ENCODE peak calls at places on chromosome 6, in ten cellular contexts. One of them, this sample, is unnamed.

GRCh38 chr6:41561386-41561785 is 15.2 kb downstream of the FOXP4 start:
- DNase-seq in heart left ventricle: no peak
- DNase-seq in endothelial cell of umbilical vein: no peak
- DNase-seq in ovary: no peak
- DNase-seq in body of pancreas: peak
- DNase-seq in spleen: no peak
- DNase-seq in IMR-90: no peak
- DNase-seq in breast epithelium: no peak
- DNase-seq in A549: no peak
- DNase-seq in transverse colon: no peak
- DNase-seq in this sample: no peak

GRCh38 chr6:4593891-4594445 is 182.2 kb upstream of the CDYL start:
- DNase-seq in heart left ventricle: no peak
- DNase-seq in endothelial cell of umbilical vein: no peak
- DNase-seq in ovary: no peak
- DNase-seq in body of pancreas: no peak
- DNase-seq in spleen: no peak
- DNase-seq in IMR-90: no peak
- DNase-seq in breast epithelium: no peak
- DNase-seq in A549: no peak
- DNase-seq in transverse colon: no peak
- DNase-seq in this sample: no peak

GRCh38 chr6:72622094-72622540 is 253 bp downstream of the KCNQ5 start:
- DNase-seq in heart left ventricle: no peak
- DNase-seq in endothelial cell of umbilical vein: no peak
- DNase-seq in ovary: no peak
- DNase-seq in body of pancreas: peak
- DNase-seq in spleen: peak
- DNase-seq in IMR-90: peak
- DNase-seq in breast epithelium: no peak
- DNase-seq in A549: peak
- DNase-seq in transverse colon: peak
- DNase-seq in this sample: no peak

GRCh38 chr6:21914121-21914973 is 320.8 kb downstream of the SOX4 start:
- DNase-seq in heart left ventricle: peak
- DNase-seq in endothelial cell of umbilical vein: peak
- DNase-seq in ovary: peak
- DNase-seq in body of pancreas: peak
- DNase-seq in spleen: no peak
- DNase-seq in IMR-90: peak
- DNase-seq in breast epithelium: peak
- DNase-seq in A549: no peak
- DNase-seq in transverse colon: peak
- DNase-seq in this sample: peak

GRCh38 chr6:42021847-42022754 is 28.2 kb upstream of the TAF8 start:
- DNase-seq in heart left ventricle: no peak
- DNase-seq in endothelial cell of umbilical vein: no peak
- DNase-seq in ovary: no peak
- DNase-seq in body of pancreas: no peak
- DNase-seq in spleen: peak
- DNase-seq in IMR-90: no peak
- DNase-seq in breast epithelium: no peak
- DNase-seq in A549: no peak
- DNase-seq in transverse colon: no peak
- DNase-seq in this sample: no peak

GRCh38 chr6:135231469-135231844 is 50.3 kb downstream of the MYB start:
- DNase-seq in heart left ventricle: no peak
- DNase-seq in endothelial cell of umbilical vein: no peak
- DNase-seq in ovary: no peak
- DNase-seq in body of pancreas: no peak
- DNase-seq in spleen: no peak
- DNase-seq in IMR-90: no peak
- DNase-seq in breast epithelium: no peak
- DNase-seq in A549: no peak
- DNase-seq in transverse colon: no peak
- DNase-seq in this sample: no peak

GRCh38 chr6:43311681-43312080 is 3.1 kb upstream of the CRIP3 start:
- DNase-seq in heart left ventricle: no peak
- DNase-seq in endothelial cell of umbilical vein: no peak
- DNase-seq in ovary: no peak
- DNase-seq in body of pancreas: no peak
- DNase-seq in spleen: no peak
- DNase-seq in IMR-90: no peak
- DNase-seq in breast epithelium: no peak
- DNase-seq in A549: no peak
- DNase-seq in transverse colon: no peak
- DNase-seq in this sample: no peak

GRCh38 chr6:1605822-1606532 is 3.7 kb upstream of the FOXC1 start:
- DNase-seq in heart left ventricle: no peak
- DNase-seq in endothelial cell of umbilical vein: no peak
- DNase-seq in ovary: no peak
- DNase-seq in body of pancreas: peak
- DNase-seq in spleen: no peak
- DNase-seq in IMR-90: no peak
- DNase-seq in breast epithelium: no peak
- DNase-seq in A549: no peak
- DNase-seq in transverse colon: no peak
- DNase-seq in this sample: no peak

DNA sequence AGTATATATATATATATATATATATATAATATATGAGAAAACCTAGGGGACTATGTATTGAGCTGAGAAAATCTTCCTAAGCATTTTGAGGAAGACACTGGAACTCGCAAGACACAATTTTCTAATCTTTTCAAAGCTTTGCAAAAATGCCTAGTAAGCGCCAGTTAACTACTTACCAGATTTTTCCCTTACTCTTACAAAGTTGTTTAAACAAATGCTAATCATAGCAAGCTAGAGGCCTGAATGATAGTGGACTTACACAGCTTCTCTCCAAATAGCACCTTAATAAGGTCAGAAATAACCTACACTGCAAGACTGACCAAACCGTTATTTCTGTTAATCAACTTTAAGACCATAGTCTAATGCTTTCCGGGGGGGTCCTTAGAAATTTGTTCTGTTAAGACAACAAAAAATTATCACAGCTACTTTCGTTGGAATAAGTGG is 56.1 kb upstream of the HFE start:
- DNase-seq in heart left ventricle: no peak
- DNase-seq in endothelial cell of umbilical vein: peak
- DNase-seq in ovary: no peak
- DNase-seq in body of pancreas: no peak
- DNase-seq in spleen: no peak
- DNase-seq in IMR-90: no peak
- DNase-seq in breast epithelium: no peak
- DNase-seq in A549: no peak
- DNase-seq in transverse colon: no peak
- DNase-seq in this sample: no peak
- TF ChIP-seq POLR2A in heart left ventricle: no peak
- TF ChIP-seq POLR2A in endothelial cell of umbilical vein: no peak
- TF ChIP-seq POLR2A in ovary: no peak
- TF ChIP-seq POLR2A in body of pancreas: no peak
- TF ChIP-seq POLR2A in spleen: no peak
- TF ChIP-seq POLR2A in IMR-90: no peak
- TF ChIP-seq POLR2A in breast epithelium: no peak
- TF ChIP-seq POLR2A in A549: no peak
- TF ChIP-seq POLR2A in transverse colon: no peak
- TF ChIP-seq POLR2A in this sample: no peak

GRCh38 chr6:109059591-109060021 is 35.0 kb downstream of the SESN1 start:
- DNase-seq in heart left ventricle: no peak
- DNase-seq in endothelial cell of umbilical vein: peak
- DNase-seq in ovary: no peak
- DNase-seq in body of pancreas: no peak
- DNase-seq in spleen: no peak
- DNase-seq in IMR-90: peak
- DNase-seq in breast epithelium: no peak
- DNase-seq in A549: no peak
- DNase-seq in transverse colon: no peak
- DNase-seq in this sample: peak
- TF ChIP-seq CTCF in heart left ventricle: peak
- TF ChIP-seq CTCF in endothelial cell of umbilical vein: peak
- TF ChIP-seq CTCF in ovary: no peak
- TF ChIP-seq CTCF in body of pancreas: no peak
- TF ChIP-seq CTCF in spleen: peak
- TF ChIP-seq CTCF in IMR-90: no peak
- TF ChIP-seq CTCF in breast epithelium: peak
- TF ChIP-seq CTCF in A549: peak
- TF ChIP-seq CTCF in transverse colon: peak
- TF ChIP-seq CTCF in this sample: peak

GRCh38 chr6:13711726-13712484 is at the start of gene RANBP9:
- DNase-seq in heart left ventricle: peak
- DNase-seq in endothelial cell of umbilical vein: peak
- DNase-seq in ovary: peak
- DNase-seq in body of pancreas: peak
- DNase-seq in spleen: peak
- DNase-seq in IMR-90: peak
- DNase-seq in breast epithelium: peak
- DNase-seq in A549: peak
- DNase-seq in transverse colon: peak
- DNase-seq in this sample: peak
- TF ChIP-seq POLR2A in heart left ventricle: no peak
- TF ChIP-seq POLR2A in endothelial cell of umbilical vein: peak
- TF ChIP-seq POLR2A in ovary: peak
- TF ChIP-seq POLR2A in body of pancreas: peak
- TF ChIP-seq POLR2A in spleen: peak
- TF ChIP-seq POLR2A in IMR-90: peak
- TF ChIP-seq POLR2A in breast epithelium: peak
- TF ChIP-seq POLR2A in A549: peak
- TF ChIP-seq POLR2A in transverse colon: peak
- TF ChIP-seq POLR2A in this sample: peak

GRCh38 chr6:76697585-76697984 is 625.1 kb upstream of the IMPG1 start:
- DNase-seq in heart left ventricle: no peak
- DNase-seq in endothelial cell of umbilical vein: peak
- DNase-seq in ovary: no peak
- DNase-seq in body of pancreas: no peak
- DNase-seq in spleen: no peak
- DNase-seq in IMR-90: peak
- DNase-seq in breast epithelium: no peak
- DNase-seq in A549: no peak
- DNase-seq in transverse colon: no peak
- DNase-seq in this sample: no peak
- TF ChIP-seq CTCF in heart left ventricle: no peak
- TF ChIP-seq CTCF in endothelial cell of umbilical vein: peak
- TF ChIP-seq CTCF in ovary: no peak
- TF ChIP-seq CTCF in body of pancreas: no peak
- TF ChIP-seq CTCF in spleen: no peak
- TF ChIP-seq CTCF in IMR-90: peak
- TF ChIP-seq CTCF in breast epithelium: no peak
- TF ChIP-seq CTCF in A549: no peak
- TF ChIP-seq CTCF in transverse colon: no peak
- TF ChIP-seq CTCF in this sample: peak

DNA sequence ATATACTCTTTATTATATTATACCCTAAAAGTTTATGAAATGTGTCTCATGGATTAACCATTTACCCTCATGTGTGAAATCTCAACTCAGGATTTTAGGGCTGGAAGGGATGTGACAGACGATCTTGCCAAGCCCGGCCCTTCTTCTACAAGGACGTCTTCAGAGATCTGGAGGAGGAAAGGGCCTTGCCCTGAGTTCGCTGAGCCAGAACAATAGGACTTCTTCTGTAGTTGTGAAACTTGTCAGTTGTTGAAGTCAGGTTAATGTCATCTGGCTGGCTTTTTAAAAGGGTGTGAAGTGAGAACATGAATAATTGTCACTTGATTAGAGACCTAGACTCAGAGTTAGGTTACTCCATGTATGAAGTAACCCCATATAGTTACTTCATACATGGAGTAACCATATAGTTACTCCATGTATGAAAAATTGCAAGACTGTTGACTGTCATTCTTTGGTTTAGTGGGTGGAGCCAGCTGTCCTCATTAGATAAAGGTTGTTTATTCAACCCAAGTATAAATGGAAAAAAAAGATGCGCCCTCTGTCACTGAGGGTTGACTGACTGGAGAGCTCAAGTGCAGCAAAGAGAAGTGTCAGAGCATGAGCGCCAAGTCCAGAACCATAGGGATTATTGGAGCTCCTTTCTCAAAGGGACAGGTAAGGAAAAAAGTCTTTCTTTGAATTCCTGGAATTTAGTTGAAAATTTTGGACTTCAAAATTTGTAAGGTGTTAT is at the start of gene ARG1:
- DNase-seq in heart left ventricle: no peak
- DNase-seq in endothelial cell of umbilical vein: no peak
- DNase-seq in ovary: no peak
- DNase-seq in body of pancreas: no peak
- DNase-seq in spleen: no peak
- DNase-seq in IMR-90: no peak
- DNase-seq in breast epithelium: no peak
- DNase-seq in A549: no peak
- DNase-seq in transverse colon: no peak
- DNase-seq in this sample: no peak
- TF ChIP-seq POLR2A in heart left ventricle: no peak
- TF ChIP-seq POLR2A in endothelial cell of umbilical vein: no peak
- TF ChIP-seq POLR2A in ovary: no peak
- TF ChIP-seq POLR2A in body of pancreas: no peak
- TF ChIP-seq POLR2A in spleen: no peak
- TF ChIP-seq POLR2A in IMR-90: no peak
- TF ChIP-seq POLR2A in breast epithelium: no peak
- TF ChIP-seq POLR2A in A549: no peak
- TF ChIP-seq POLR2A in transverse colon: no peak
- TF ChIP-seq POLR2A in this sample: no peak

DNA sequence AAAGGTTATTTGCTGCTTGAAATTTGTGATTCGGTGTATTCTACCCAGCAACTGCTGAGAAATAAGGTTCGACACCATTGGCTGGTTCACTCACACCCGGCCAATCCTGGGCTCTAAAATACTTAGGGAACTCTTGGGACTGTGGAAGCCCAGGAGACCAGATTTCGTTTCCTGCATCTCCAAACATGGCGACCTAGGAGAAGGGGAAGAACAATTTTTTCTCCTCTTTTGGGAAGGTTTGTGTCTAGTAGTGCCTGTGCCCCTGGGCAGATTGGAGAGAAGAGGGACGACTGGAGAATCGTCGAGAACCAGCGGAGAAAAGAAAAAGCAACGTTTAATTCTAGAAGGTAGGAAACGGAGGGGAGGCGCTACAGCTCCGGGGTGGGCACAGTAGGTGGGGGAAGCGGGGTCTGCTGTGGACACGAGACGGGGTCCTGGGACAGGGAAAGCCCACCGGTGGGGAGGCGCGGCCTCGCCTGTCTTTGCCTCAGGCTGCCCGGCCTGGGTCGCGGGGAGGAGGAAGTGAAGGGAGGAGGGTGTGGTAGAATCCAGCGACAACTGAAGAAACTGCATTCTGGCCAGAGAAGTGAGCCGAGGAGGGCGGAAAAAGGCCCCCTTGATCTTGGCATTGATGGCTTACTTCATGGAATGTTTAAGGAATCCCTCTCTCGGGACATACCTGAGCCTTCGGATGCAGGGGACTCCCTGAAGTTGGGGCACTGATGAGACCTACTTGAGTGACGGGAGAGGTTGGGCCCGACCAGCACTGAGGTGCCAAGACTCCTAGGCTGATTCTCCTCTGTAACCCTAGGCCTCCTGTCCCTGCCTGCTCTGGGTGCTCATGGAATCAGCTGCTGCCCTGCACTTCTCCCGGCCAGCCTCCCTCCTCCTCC is at the start of gene BTN2A1:
- DNase-seq in heart left ventricle: peak
- DNase-seq in endothelial cell of umbilical vein: peak
- DNase-seq in ovary: peak
- DNase-seq in body of pancreas: peak
- DNase-seq in spleen: peak
- DNase-seq in IMR-90: peak
- DNase-seq in breast epithelium: peak
- DNase-seq in A549: peak
- DNase-seq in transverse colon: peak
- DNase-seq in this sample: peak
- TF ChIP-seq CTCF in heart left ventricle: no peak
- TF ChIP-seq CTCF in endothelial cell of umbilical vein: no peak
- TF ChIP-seq CTCF in ovary: no peak
- TF ChIP-seq CTCF in body of pancreas: no peak
- TF ChIP-seq CTCF in spleen: no peak
- TF ChIP-seq CTCF in IMR-90: no peak
- TF ChIP-seq CTCF in breast epithelium: no peak
- TF ChIP-seq CTCF in A549: peak
- TF ChIP-seq CTCF in transverse colon: no peak
- TF ChIP-seq CTCF in this sample: no peak

This sample was measured in adrenal gland.